ENCODE peak calls at places on chromosomes 3 and 15, in seven cellular contexts. Q is NT2/D1, B is iPS-NIHi11, H is GM12892, N is thoracic aorta, P is T follicular helper cell, C is Daoy. E is an unnamed sample.

GRCh38 chr3:165642761-165643432 is 194.3 kb downstream of the BCHE start:
- DNase-seq in Q (no peak), B (peak; percentile 32), H (no peak), N (peak; percentile 24), P (no peak), C (peak; percentile 72), E (no peak)

GRCh38 chr15:92009162-92009561 is 155.7 kb downstream of the SLCO3A1 start:
- DNase-seq in Q (no peak), B (no peak), H (no peak), N (no peak), P (no peak), C (no peak), E (no peak)

GRCh38 chr3:131716943-131717342 is 214.2 kb upstream of the MRPL3 start:
- DNase-seq in Q (no peak), B (no peak), H (no peak), N (no peak), P (no peak), C (no peak), E (no peak)

GRCh38 chr3:81242871-81243270 is 518.6 kb downstream of the GBE1 start:
- DNase-seq in Q (no peak), B (no peak), H (no peak), N (no peak), P (no peak), C (no peak), E (no peak)

GRCh38 chr3:106025151-106025722 is 156.4 kb upstream of the CBLB start:
- DNase-seq in Q (no peak), B (no peak), H (no peak), N (no peak), P (no peak), C (no peak), E (no peak)

GRCh38 chr15:98043160-98044059 is 82.9 kb downstream of the ARRDC4 start:
- DNase-seq in Q (no peak), B (no peak), H (no peak), N (no peak), P (no peak), C (peak; percentile 9), E (no peak)

GRCh38 chr3:172195393-172195754 is 156.0 kb downstream of the FNDC3B start:
- DNase-seq in Q (no peak), B (no peak), H (no peak), N (no peak), P (no peak), C (no peak), E (no peak)

GRCh38 chr3:127655641-127656040 is 17.1 kb upstream of the ABTB1 start:
- DNase-seq in Q (peak; percentile 39), B (no peak), H (no peak), N (no peak), P (no peak), C (no peak), E (no peak)

GRCh38 chr15:29935296-29936020 is 113.2 kb upstream of the TJP1 start:
- DNase-seq in Q (no peak), B (peak; percentile 46), H (no peak), N (no peak), P (no peak), C (no peak), E (no peak)

GRCh38 chr3:107013606-107014005 is 363.6 kb upstream of the CCDC54 start:
- DNase-seq in Q (no peak), B (no peak), H (no peak), N (no peak), P (no peak), C (no peak), E (no peak)

GRCh38 chr15:76376029-76376428 is 39.5 kb downstream of the ISL2 start:
- DNase-seq in Q (peak; percentile 61), B (peak; percentile 79), H (no peak), N (no peak), P (no peak), C (peak; percentile 17), E (no peak)

E was measured in CD4-positive, alpha-beta T cell.